ENCODE peak calls at places on chromosomes 2 and 18, in four cellular contexts. E is foreskin fibroblast, M is body of pancreas, L is skeletal muscle cell. R is an unnamed sample.

GRCh38 chr2:118774458-118775133 is 72.9 kb downstream of the EN1 start:
- DNase-seq in E (peak), M (peak), L (no peak), R (no peak)

GRCh38 chr18:54762386-54762785 is 65.9 kb upstream of the RAB27B start:
- DNase-seq in E (no peak), M (no peak), L (no peak), R (no peak)

GRCh38 chr2:199814845-199815211 is 36.2 kb downstream of the FTCDNL1 start:
- DNase-seq in E (no peak), M (no peak), L (no peak), R (no peak)

GRCh38 chr2:2828774-2829368 is 497.8 kb upstream of the MYT1L start:
- DNase-seq in E (no peak), M (peak), L (peak), R (no peak)

GRCh38 chr18:69539404-69539803 is 138.7 kb downstream of the DOK6 start:
- DNase-seq in E (no peak), M (no peak), L (no peak), R (no peak)

GRCh38 chr2:196441527-196441926 is 198.0 kb upstream of the CCDC150 start:
- DNase-seq in E (no peak), M (no peak), L (no peak), R (no peak)

GRCh38 chr2:134206573-134206972 is 47.3 kb upstream of the MGAT5 start:
- DNase-seq in E (peak), M (peak), L (no peak), R (no peak)

GRCh38 chr2:119490653-119491195 is 33.6 kb downstream of the SCTR start:
- DNase-seq in E (no peak), M (no peak), L (no peak), R (no peak)

GRCh38 chr2:183250472-183250871 is 126.2 kb downstream of the NUP35 start:
- DNase-seq in E (no peak), M (no peak), L (peak), R (no peak)

GRCh38 chr2:208253518-208254117 is 1.3 kb downstream of the IDH1 start:
- DNase-seq in E (no peak), M (no peak), L (no peak), R (no peak)

GRCh38 chr2:217621391-217621801 is 381.4 kb downstream of the TNS1 start:
- DNase-seq in E (no peak), M (no peak), L (peak), R (no peak)

GRCh38 chr2:215171151-215171550 is 32.7 kb upstream of the ABCA12 start:
- DNase-seq in E (no peak), M (no peak), L (no peak), R (no peak)

GRCh38 chr2:194346189-194346588 is 1310.8 kb upstream of the SLC39A10 start:
- DNase-seq in E (no peak), M (no peak), L (no peak), R (no peak)

GRCh38 chr2:119734051-119734450 is 25.7 kb upstream of the PTPN4 start:
- DNase-seq in E (no peak), M (no peak), L (no peak), R (no peak)

GRCh38 chr2:37085731-37086147 is 1.4 kb downstream of the GPATCH11 start:
- DNase-seq in E (peak), M (no peak), L (peak), R (peak)

GRCh38 chr18:58493070-58493469 is 135.8 kb downstream of the ALPK2 start:
- DNase-seq in E (no peak), M (no peak), L (no peak), R (no peak)

GRCh38 chr2:42618116-42618515 is 49.7 kb downstream of the MTA3 start:
- DNase-seq in E (no peak), M (no peak), L (no peak), R (no peak)

GRCh38 chr2:12177052-12177994 is 430.9 kb downstream of the LPIN1 start:
- DNase-seq in E (peak), M (peak), L (peak), R (no peak)

GRCh38 chr2:214075446-214075845 is 335.4 kb upstream of the VWC2L start:
- DNase-seq in E (no peak), M (no peak), L (peak), R (peak)

GRCh38 chr2:226048625-226049024 is 649.1 kb downstream of the NYAP2 start:
- DNase-seq in E (peak), M (no peak), L (peak), R (peak)

GRCh38 chr2:189016311-189016830 is 42.2 kb downstream of the COL3A1 start:
- DNase-seq in E (no peak), M (no peak), L (no peak), R (no peak)

GRCh38 chr2:33441235-33441810 is 35.1 kb upstream of the RASGRP3 start:
- DNase-seq in E (peak), M (peak), L (peak), R (no peak)

GRCh38 chr2:168801961-168802824 is at the start of gene NOSTRIN:
- DNase-seq in E (no peak), M (peak), L (no peak), R (no peak)

GRCh38 chr18:14748496-14748895 is 524 bp downstream of the ANKRD30B start:
- DNase-seq in E (no peak), M (no peak), L (no peak), R (no peak)

GRCh38 chr18:70454705-70455322 is 166.0 kb downstream of the SOCS6 start:
- DNase-seq in E (peak), M (peak), L (no peak), R (peak)

GRCh38 chr18:11322006-11322405 is 172.6 kb upstream of the PIEZO2 start:
- DNase-seq in E (no peak), M (no peak), L (no peak), R (no peak)

GRCh38 chr18:23738575-23738974 is 49.3 kb downstream of the LAMA3 start:
- DNase-seq in E (no peak), M (no peak), L (no peak), R (no peak)

GRCh38 chr2:235045336-235045972 is 93.6 kb downstream of the SH3BP4 start:
- DNase-seq in E (no peak), M (peak), L (no peak), R (no peak)

GRCh38 chr18:62324917-62325805 is at the start of gene TNFRSF11A:
- DNase-seq in E (no peak), M (peak), L (no peak), R (no peak)

GRCh38 chr18:62325806-62326645 is 916 bp downstream of the TNFRSF11A start:
- DNase-seq in E (no peak), M (peak), L (no peak), R (no peak)

GRCh38 chr18:62323483-62324354 is 1.4 kb upstream of the TNFRSF11A start:
- DNase-seq in E (no peak), M (no peak), L (no peak), R (no peak)

GRCh38 chr18:62326646-62327348 is 1.7 kb downstream of the TNFRSF11A start:
- DNase-seq in E (no peak), M (no peak), L (no peak), R (no peak)

GRCh38 chr18:62324355-62324828 is 718 bp upstream of the TNFRSF11A start:
- DNase-seq in E (no peak), M (no peak), L (no peak), R (no peak)
- H3K4me3 ChIP-seq in E (no peak), M (no peak), L (no peak), R (no peak)

DNA sequence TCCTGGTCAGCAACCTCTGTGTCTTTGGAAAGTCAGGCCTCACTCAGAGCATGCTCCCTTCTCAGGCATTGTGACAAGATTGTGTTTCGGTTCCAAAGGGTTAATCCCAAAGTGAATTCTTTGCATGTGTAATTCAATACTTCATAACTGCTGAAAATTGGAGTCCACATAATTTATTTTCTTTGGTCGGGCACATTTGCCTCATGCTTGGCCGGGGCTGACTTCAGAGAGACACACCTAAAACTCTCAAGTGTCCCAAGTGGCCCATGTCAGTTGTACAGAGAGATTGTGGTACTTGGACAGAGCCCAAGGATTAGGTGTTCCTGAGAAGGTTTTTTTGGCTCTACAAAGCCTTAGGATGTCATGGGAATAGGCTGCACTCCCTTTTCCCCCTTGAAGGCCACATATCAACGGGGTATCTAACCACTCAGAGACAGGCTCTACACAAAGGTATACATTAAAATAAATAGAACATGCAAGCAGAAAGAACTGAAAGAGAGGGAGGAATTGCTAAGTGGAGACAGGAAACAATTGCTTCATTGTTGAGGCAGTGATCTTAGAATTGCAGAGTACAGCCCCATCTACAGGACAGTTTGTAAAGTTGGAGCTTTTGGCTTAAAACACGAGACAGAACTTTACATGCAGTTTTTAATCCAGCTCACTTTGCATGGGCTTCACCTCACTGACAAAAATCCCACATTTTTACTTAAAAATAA is 1232.3 kb upstream of the ZEB2 start:
- DNase-seq in E (peak), M (peak), L (peak), R (peak)
- H3K4me3 ChIP-seq in E (no peak), M (no peak), L (no peak), R (no peak)

DNA sequence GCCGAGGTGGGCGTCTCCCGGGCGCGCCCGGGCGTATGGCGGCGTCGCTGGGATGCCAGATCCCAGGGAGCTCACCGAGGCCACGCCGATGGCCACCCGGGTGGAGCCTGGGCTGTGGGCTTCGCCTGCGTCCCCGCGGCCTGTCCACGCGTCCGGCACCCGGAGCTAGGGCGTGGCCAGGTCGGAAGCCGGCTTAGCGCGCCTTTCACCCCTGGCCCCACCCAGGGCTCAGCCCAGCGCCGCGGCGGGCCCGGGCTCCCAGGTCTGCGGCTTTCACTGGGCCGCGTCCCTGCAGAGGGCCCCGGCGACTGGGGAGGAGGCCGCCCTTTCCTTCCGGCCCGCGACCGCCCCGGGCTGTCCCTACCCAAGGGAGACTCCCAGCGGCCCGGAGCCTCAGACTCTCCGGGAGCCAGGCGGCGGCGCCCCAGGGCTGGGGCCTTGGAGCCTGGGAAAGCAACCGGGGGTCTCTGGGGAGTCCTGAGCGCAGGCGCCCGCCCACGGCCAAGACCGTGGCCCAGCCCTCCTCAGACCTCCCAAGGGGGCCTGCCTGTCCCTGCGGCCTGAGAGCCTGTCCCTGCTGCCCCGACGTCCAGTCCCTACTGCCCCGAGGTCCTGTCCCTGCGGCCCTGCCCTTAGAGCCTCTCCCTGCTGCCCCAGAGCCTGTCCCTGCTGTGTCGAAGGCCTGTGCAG is 36.3 kb upstream of the ITM2C start:
- DNase-seq in E (no peak), M (no peak), L (no peak), R (no peak)
- H3K4me3 ChIP-seq in E (no peak), M (no peak), L (peak), R (peak)

GRCh38 chr2:128543036-128543435 is 224.4 kb upstream of the HS6ST1 start:
- DNase-seq in E (no peak), M (no peak), L (no peak), R (no peak)

GRCh38 chr2:128543646-128544045 is 225.0 kb upstream of the HS6ST1 start:
- DNase-seq in E (no peak), M (no peak), L (no peak), R (no peak)

GRCh38 chr2:128545829-128546228 is 227.2 kb upstream of the HS6ST1 start:
- DNase-seq in E (no peak), M (no peak), L (no peak), R (no peak)

GRCh38 chr2:128544321-128545037 is 225.8 kb upstream of the HS6ST1 start:
- DNase-seq in E (no peak), M (no peak), L (no peak), R (no peak)

GRCh38 chr2:128545085-128545484 is 226.4 kb upstream of the HS6ST1 start:
- DNase-seq in E (no peak), M (no peak), L (no peak), R (no peak)
- H3K4me3 ChIP-seq in E (no peak), M (no peak), L (no peak), R (no peak)

GRCh38 chr2:105560157-105560556 is 161.3 kb upstream of the FHL2 start:
- DNase-seq in E (no peak), M (no peak), L (no peak), R (no peak)
- H3K4me3 ChIP-seq in E (no peak), M (no peak), L (no peak), R (no peak)